ENCODE peak calls at places on chromosomes 3 and 15, in four cellular contexts. One of them, this sample, is unnamed.

GRCh38 chr15:65189102-65189740 is 4.1 kb upstream of the CLPX start:
- DNase-seq in A549: peak; percentile 79
- DNase-seq in GM12878: no peak
- DNase-seq in SK-N-SH: peak; percentile 80
- DNase-seq in this sample: peak; percentile 54

GRCh38 chr15:73370151-73370550 is 1.4 kb upstream of the HCN4 start:
- DNase-seq in A549: no peak
- DNase-seq in GM12878: no peak
- DNase-seq in SK-N-SH: no peak
- DNase-seq in this sample: no peak

GRCh38 chr15:42919794-42920280 is 741 bp downstream of the TTBK2 start:
- DNase-seq in A549: no peak
- DNase-seq in GM12878: no peak
- DNase-seq in SK-N-SH: peak; percentile 39
- DNase-seq in this sample: peak; percentile 29

GRCh38 chr3:106836906-106837305 is 540.3 kb upstream of the CCDC54 start:
- DNase-seq in A549: no peak
- DNase-seq in GM12878: no peak
- DNase-seq in SK-N-SH: no peak
- DNase-seq in this sample: no peak

GRCh38 chr3:189937302-189938255 is 183.1 kb downstream of the P3H2 start:
- DNase-seq in A549: peak; percentile 38
- DNase-seq in GM12878: no peak
- DNase-seq in SK-N-SH: no peak
- DNase-seq in this sample: no peak

GRCh38 chr3:73094127-73094526 is 32.7 kb downstream of the EBLN2 start:
- DNase-seq in A549: peak; percentile 24
- DNase-seq in GM12878: no peak
- DNase-seq in SK-N-SH: peak; percentile 21
- DNase-seq in this sample: peak; percentile 23

GRCh38 chr3:120072867-120073525 is 21.3 kb downstream of the GSK3B start:
- DNase-seq in A549: no peak
- DNase-seq in GM12878: no peak
- DNase-seq in SK-N-SH: no peak
- DNase-seq in this sample: no peak

GRCh38 chr3:49277357-49277723 is 308 bp upstream of the C3orf62 start:
- DNase-seq in A549: no peak
- DNase-seq in GM12878: no peak
- DNase-seq in SK-N-SH: no peak
- DNase-seq in this sample: no peak

GRCh38 chr15:66635006-66635405 is 67.0 kb upstream of the SMAD6 start:
- DNase-seq in A549: no peak
- DNase-seq in GM12878: no peak
- DNase-seq in SK-N-SH: no peak
- DNase-seq in this sample: no peak

GRCh38 chr3:52292247-52293065 is 4.8 kb downstream of the GLYCTK start:
- DNase-seq in A549: no peak
- DNase-seq in GM12878: no peak
- DNase-seq in SK-N-SH: no peak
- DNase-seq in this sample: no peak

GRCh38 chr15:48239334-48239733 is 33.2 kb downstream of the SLC12A1 start:
- DNase-seq in A549: no peak
- DNase-seq in GM12878: no peak
- DNase-seq in SK-N-SH: no peak
- DNase-seq in this sample: no peak

GRCh38 chr3:115623414-115623868 is at the start of gene GAP43:
- DNase-seq in A549: peak; percentile 8
- DNase-seq in GM12878: no peak
- DNase-seq in SK-N-SH: peak; percentile 51
- DNase-seq in this sample: peak; percentile 3

GRCh38 chr3:62670351-62670750 is 204.9 kb downstream of the CADPS start:
- DNase-seq in A549: no peak
- DNase-seq in GM12878: no peak
- DNase-seq in SK-N-SH: no peak
- DNase-seq in this sample: no peak

GRCh38 chr3:9934993-9935392 is 1.4 kb downstream of the CRELD1 start:
- DNase-seq in A549: no peak
- DNase-seq in GM12878: no peak
- DNase-seq in SK-N-SH: no peak
- DNase-seq in this sample: no peak

GRCh38 chr15:31236184-31237041 is 90.2 kb upstream of the KLF13 start:
- DNase-seq in A549: peak; percentile 93
- DNase-seq in GM12878: no peak
- DNase-seq in SK-N-SH: peak; percentile 86
- DNase-seq in this sample: peak; percentile 64

GRCh38 chr3:128479558-128480086 is 12.9 kb upstream of the DNAJB8 start:
- DNase-seq in A549: no peak
- DNase-seq in GM12878: no peak
- DNase-seq in SK-N-SH: no peak
- DNase-seq in this sample: no peak

GRCh38 chr3:72606005-72606800 is 242.0 kb downstream of the SHQ1 start:
- DNase-seq in A549: no peak
- DNase-seq in GM12878: no peak
- DNase-seq in SK-N-SH: no peak
- DNase-seq in this sample: peak; percentile 65

GRCh38 chr15:100689500-100689899 is 87.1 kb downstream of the ASB7 start:
- DNase-seq in A549: no peak
- DNase-seq in GM12878: no peak
- DNase-seq in SK-N-SH: no peak
- DNase-seq in this sample: no peak

GRCh38 chr3:197136744-197137143 is 107.1 kb upstream of the MELTF start:
- DNase-seq in A549: no peak
- DNase-seq in GM12878: no peak
- DNase-seq in SK-N-SH: no peak
- DNase-seq in this sample: no peak

DNA sequence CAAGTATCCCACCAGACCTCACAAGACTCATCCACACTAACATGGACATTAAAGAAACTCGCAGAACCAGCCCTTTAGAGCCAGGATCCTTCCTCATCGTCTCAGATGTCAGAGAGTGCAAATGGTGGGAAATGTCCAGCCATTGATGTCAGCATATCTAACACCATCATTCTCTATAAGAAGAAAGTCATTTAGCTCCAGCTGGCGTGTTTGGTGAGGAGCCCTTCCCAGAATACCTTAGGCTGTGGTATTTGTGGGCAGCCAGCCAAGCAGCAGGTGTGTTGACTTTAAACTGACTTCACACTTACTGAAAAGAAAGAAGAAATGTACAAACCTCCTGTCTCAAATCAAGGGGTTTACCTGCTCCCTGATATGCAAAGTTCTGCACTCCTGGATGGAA is 17.3 kb downstream of the FYCO1 start:
- DNase-seq in A549: no peak
- DNase-seq in GM12878: no peak
- DNase-seq in SK-N-SH: no peak
- DNase-seq in this sample: no peak
- TF ChIP-seq PBX3 in A549: no peak
- TF ChIP-seq PBX3 in GM12878: no peak
- TF ChIP-seq PBX3 in SK-N-SH: no peak
- TF ChIP-seq PBX3 in this sample: no peak

DNA sequence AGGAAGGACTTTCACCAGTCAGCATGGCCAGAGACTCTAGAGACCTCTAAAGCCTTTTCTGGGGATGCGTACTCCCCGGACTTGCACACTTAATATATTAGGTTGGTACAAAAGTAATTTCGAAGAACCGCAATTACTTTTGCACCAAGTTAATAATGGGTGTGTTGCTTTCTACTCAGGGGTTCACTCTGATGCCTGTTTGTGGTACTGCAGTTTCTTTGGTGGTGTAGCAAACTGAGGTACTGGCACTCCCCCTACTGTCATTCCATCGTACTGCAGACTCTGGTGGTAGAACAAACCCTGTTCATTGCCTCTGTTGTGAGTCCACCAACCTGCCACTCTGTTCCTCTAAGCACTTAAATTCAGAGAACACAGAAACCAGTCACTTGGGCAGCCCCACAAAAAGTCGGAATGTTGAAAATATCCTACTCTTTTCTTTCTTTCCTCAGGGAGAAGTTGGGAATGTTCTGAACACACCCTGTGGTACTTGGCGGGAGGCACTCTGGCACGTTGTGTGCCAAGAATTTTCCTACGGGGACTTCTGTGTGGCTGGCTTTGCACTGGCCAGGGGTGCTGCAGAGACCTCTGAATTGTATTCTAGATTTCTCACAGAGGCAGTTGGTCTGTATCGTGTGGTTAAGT is 46.3 kb downstream of the GABRG3 start:
- DNase-seq in A549: peak; percentile 87
- DNase-seq in GM12878: peak; percentile 0
- DNase-seq in SK-N-SH: peak; percentile 87
- DNase-seq in this sample: peak; percentile 73
- TF ChIP-seq PBX3 in A549: no peak
- TF ChIP-seq PBX3 in GM12878: no peak
- TF ChIP-seq PBX3 in SK-N-SH: no peak
- TF ChIP-seq PBX3 in this sample: no peak

GRCh38 chr3:10977864-10978510 is 14.6 kb upstream of the SLC6A1 start:
- DNase-seq in A549: no peak
- DNase-seq in GM12878: no peak
- DNase-seq in SK-N-SH: no peak
- DNase-seq in this sample: no peak

GRCh38 chr3:10974131-10974530 is 18.4 kb upstream of the SLC6A1 start:
- DNase-seq in A549: no peak
- DNase-seq in GM12878: no peak
- DNase-seq in SK-N-SH: no peak
- DNase-seq in this sample: no peak

GRCh38 chr3:10976770-10977169 is 15.8 kb upstream of the SLC6A1 start:
- DNase-seq in A549: no peak
- DNase-seq in GM12878: no peak
- DNase-seq in SK-N-SH: no peak
- DNase-seq in this sample: no peak

GRCh38 chr3:10974746-10975375 is 17.7 kb upstream of the SLC6A1 start:
- DNase-seq in A549: no peak
- DNase-seq in GM12878: no peak
- DNase-seq in SK-N-SH: no peak
- DNase-seq in this sample: no peak

DNA sequence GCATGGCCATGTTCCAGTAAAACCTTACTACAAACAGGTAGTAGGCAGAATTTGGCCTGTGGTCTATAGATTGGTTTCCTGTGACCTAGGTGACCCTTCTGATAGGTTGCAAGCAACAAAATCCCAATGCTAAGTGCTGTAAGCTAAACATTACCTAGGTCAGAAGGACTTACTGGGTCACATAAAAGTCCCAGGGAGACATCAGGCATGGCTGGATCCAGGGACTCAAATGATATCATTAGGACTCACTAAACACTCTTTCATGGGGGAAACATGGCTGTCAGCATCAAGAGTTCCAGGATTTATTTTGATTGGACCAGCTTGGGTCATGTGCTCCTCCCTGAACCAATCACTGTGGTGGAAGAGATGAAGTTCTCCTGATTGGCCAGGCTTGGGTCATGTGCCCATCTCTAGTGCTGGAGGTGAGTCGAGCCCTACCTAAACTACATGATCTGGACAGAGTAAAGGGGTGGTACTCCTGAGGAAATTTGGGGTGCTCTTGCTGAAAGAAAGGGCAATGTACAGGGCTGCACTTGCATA is 16.8 kb upstream of the SLC6A1 start:
- DNase-seq in A549: no peak
- DNase-seq in GM12878: no peak
- DNase-seq in SK-N-SH: no peak
- DNase-seq in this sample: no peak
- TF ChIP-seq PBX3 in A549: no peak
- TF ChIP-seq PBX3 in GM12878: no peak
- TF ChIP-seq PBX3 in SK-N-SH: no peak
- TF ChIP-seq PBX3 in this sample: no peak

DNA sequence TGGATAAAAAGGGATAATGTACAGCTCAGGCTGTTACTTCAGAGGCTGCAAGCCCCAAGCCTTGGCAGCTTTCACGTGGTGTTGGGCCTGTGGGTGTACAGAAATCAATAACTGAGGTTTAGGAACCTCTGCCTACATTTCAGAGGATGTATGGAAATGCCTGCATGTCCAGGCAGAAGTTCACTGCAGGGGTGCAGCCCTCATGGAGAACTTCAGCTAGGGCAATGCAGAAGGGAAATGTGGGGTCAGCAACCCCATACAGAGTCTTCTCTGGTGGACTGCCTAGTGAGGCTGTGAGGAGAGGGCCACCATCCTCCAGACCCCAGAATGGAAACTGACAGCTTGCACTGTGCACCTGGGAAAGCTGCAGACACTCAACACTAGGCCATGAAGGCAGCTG is 1350.3 kb downstream of the ROBO2 start:
- DNase-seq in A549: no peak
- DNase-seq in GM12878: no peak
- DNase-seq in SK-N-SH: no peak
- DNase-seq in this sample: no peak
- TF ChIP-seq PBX3 in A549: no peak
- TF ChIP-seq PBX3 in GM12878: no peak
- TF ChIP-seq PBX3 in SK-N-SH: no peak
- TF ChIP-seq PBX3 in this sample: no peak

DNA sequence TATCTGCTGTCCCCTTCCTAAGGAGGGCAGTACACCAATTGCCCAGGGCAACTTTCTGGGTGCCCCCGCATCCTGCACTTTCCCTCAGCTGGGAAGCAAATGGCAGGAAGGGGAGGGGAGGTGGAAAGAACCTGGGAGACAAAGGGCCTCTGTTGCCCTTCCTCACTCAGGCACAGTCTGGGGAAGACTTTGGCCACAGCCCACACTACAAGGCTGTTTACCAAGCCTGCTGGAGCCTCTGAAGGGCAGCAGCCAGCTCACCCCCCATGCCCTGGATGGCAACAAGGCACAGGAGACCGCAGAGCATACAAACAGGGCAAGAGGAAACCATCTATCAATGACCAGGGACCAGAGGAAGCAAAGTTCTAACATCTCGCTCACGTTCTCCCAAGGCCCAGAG is 42.4 kb downstream of the ARRDC4 start:
- DNase-seq in A549: no peak
- DNase-seq in GM12878: no peak
- DNase-seq in SK-N-SH: no peak
- DNase-seq in this sample: peak; percentile 71
- TF ChIP-seq PBX3 in A549: no peak
- TF ChIP-seq PBX3 in GM12878: no peak
- TF ChIP-seq PBX3 in SK-N-SH: no peak
- TF ChIP-seq PBX3 in this sample: no peak